ENCODE peak calls at places on chromosome 7, in seven cellular contexts. E is stimulated activated CD4-positive, alpha-beta T cell treated with anti-CD3 and anti-CD28 coated beads, Interleukin-12 subunit alpha, Interleukin-12 subunit beta, amount 100 ng/mL, for 48 hours; A is kidney tubule cell; Q is T-helper 2 cell; O is fibroblast of pulmonary artery; G is hepatocyte; S is ecto neural progenitor cell. B is an unnamed sample.

GRCh38 chr7:90669492-90669891 is 73.4 kb downstream of the CDK14 start:
- DNase-seq in S (no peak), G (no peak), O (no peak), Q (no peak), E (no peak), A (no peak), B (no peak)

GRCh38 chr7:131100357-131101054 is 227.2 kb upstream of the MKLN1 start:
- DNase-seq in E (no peak), Q (no peak), G (no peak), O (no peak), S (no peak), A (no peak), B (no peak)

GRCh38 chr7:99272476-99273045 is at the start of gene MYH16:
- DNase-seq in G (no peak), O (no peak), Q (no peak), A (peak), S (no peak), E (no peak), B (no peak)

GRCh38 chr7:158028290-158028941 is 559.2 kb downstream of the PTPRN2 start:
- DNase-seq in E (no peak), A (no peak), O (no peak), Q (no peak), S (no peak), G (peak), B (no peak)

GRCh38 chr7:36844374-36844773 is 120.1 kb upstream of the AOAH start:
- DNase-seq in A (no peak), O (no peak), G (no peak), E (no peak), Q (no peak), S (no peak), B (no peak)

GRCh38 chr7:131008840-131009651 is 275.0 kb upstream of the KLF14 start:
- DNase-seq in E (no peak), A (peak), O (no peak), G (no peak), S (no peak), Q (no peak), B (no peak)

GRCh38 chr7:27112960-27113949 is 10.8 kb upstream of the HOXA2 start:
- DNase-seq in Q (no peak), A (peak), S (peak), O (peak), E (no peak), G (peak), B (no peak)

GRCh38 chr7:930975-931758 is 23.3 kb downstream of the ADAP1 start:
- DNase-seq in E (no peak), O (no peak), G (no peak), A (no peak), Q (no peak), S (no peak), B (no peak)

GRCh38 chr7:131653418-131654248 is 97.2 kb upstream of the PODXL start:
- DNase-seq in A (peak), S (no peak), G (peak), O (no peak), Q (no peak), E (no peak), B (no peak)

GRCh38 chr7:91055219-91055618 is 209.0 kb upstream of the FZD1 start:
- DNase-seq in E (no peak), G (no peak), S (no peak), A (no peak), O (no peak), Q (no peak), B (no peak)

B was measured in KBM-7.